ENCODE peak calls at places on chromosomes 4 and X, in five cellular contexts. J is hepatocyte, W is T-cell, Z is H9, T is Ammon's horn. A is an unnamed sample.

GRCh38 chrX:74450803-74451449 is 29.6 kb downstream of the SLC16A2 start:
- DNase-seq in T (peak), Z (no peak), J (peak), W (no peak), A (no peak)

GRCh38 chrX:47644557-47645091 is 5.7 kb downstream of the ELK1 start:
- DNase-seq in T (peak), W (no peak), J (peak), Z (peak), A (no peak)

GRCh38 chrX:19769467-19769866 is 117.9 kb downstream of the SH3KBP1 start:
- DNase-seq in W (no peak), T (no peak), J (no peak), Z (no peak), A (no peak)

GRCh38 chrX:119008122-119008744 is 33.8 kb downstream of the LONRF3 start:
- DNase-seq in J (peak), T (peak), Z (no peak), W (peak), A (no peak)

GRCh38 chr4:3462790-3463415 is at the start of gene DOK7:
- DNase-seq in W (no peak), Z (no peak), J (peak), T (no peak), A (no peak)

GRCh38 chr4:70930530-70931256 is 28.5 kb downstream of the MOB1B start:
- DNase-seq in T (no peak), W (no peak), J (no peak), Z (no peak), A (no peak)

GRCh38 chr4:14446311-14446710 is 556.0 kb upstream of the CPEB2 start:
- DNase-seq in J (no peak), T (no peak), W (no peak), Z (no peak), A (no peak)

GRCh38 chr4:121951570-121952110 is at the start of gene TRPC3:
- DNase-seq in Z (peak), J (peak), W (peak), T (peak), A (no peak)

GRCh38 chrX:40947276-40947675 is 138.0 kb upstream of the USP9X start:
- DNase-seq in J (peak), T (no peak), Z (no peak), W (no peak), A (no peak)

GRCh38 chrX:100341111-100341510 is 69.0 kb downstream of the PCDH19 start:
- DNase-seq in W (no peak), Z (no peak), J (no peak), T (no peak), A (no peak)

GRCh38 chrX:37830371-37830770 is 17.0 kb downstream of the DYNLT3 start:
- DNase-seq in J (no peak), T (no peak), Z (no peak), W (no peak), A (no peak)

GRCh38 chr4:26896636-26897035 is 36.0 kb downstream of the STIM2 start:
- DNase-seq in T (no peak), Z (no peak), W (no peak), J (no peak), A (no peak)

GRCh38 chrX:74422576-74423288 is 1.4 kb downstream of the SLC16A2 start:
- DNase-seq in T (peak), Z (peak), W (no peak), J (peak), A (peak)

GRCh38 chrX:80550722-80551121 is 130.5 kb downstream of the TENT5D start:
- DNase-seq in Z (peak), T (no peak), W (no peak), J (no peak), A (no peak)

GRCh38 chr4:35125995-35126712 is 1118.2 kb downstream of the ARAP2 start:
- DNase-seq in T (no peak), J (peak), Z (no peak), W (no peak), A (no peak)

GRCh38 chr4:88900432-88900831 is 156.6 kb downstream of the FAM13A start:
- DNase-seq in T (no peak), J (no peak), Z (no peak), W (no peak), A (no peak)

GRCh38 chrX:110414679-110415439 is 56.2 kb downstream of the RTL9 start:
- DNase-seq in Z (no peak), W (no peak), J (no peak), T (no peak), A (no peak)

GRCh38 chr4:119781044-119781443 is 152.4 kb upstream of the PDE5A start:
- DNase-seq in W (no peak), T (no peak), Z (no peak), J (no peak), A (no peak)

GRCh38 chrX:71171110-71171801 is 26.6 kb downstream of the NLGN3 start:
- DNase-seq in W (no peak), T (no peak), J (no peak), Z (no peak), A (no peak)

GRCh38 chrX:133923113-133923512 is 62.3 kb downstream of the GPC3 start:
- DNase-seq in J (no peak), T (no peak), Z (no peak), W (peak), A (no peak)

GRCh38 chrX:1794586-1794985 is 179.7 kb downstream of the ASMT start:
- DNase-seq in T (no peak), Z (no peak), W (no peak), J (no peak), A (no peak)

GRCh38 chrX:15882704-15883539 is 28.3 kb upstream of the AP1S2 start:
- DNase-seq in T (no peak), W (no peak), Z (no peak), J (no peak), A (peak)

GRCh38 chr4:38678078-38678477 is 14.1 kb downstream of the KLF3 start:
- DNase-seq in Z (no peak), W (no peak), T (peak), J (no peak), A (peak)

GRCh38 chr4:101367201-101367600 is 19.9 kb upstream of the PPP3CA start:
- DNase-seq in J (peak), Z (no peak), T (no peak), W (no peak), A (no peak)

GRCh38 chr4:20395160-20395773 is 143.6 kb downstream of the SLIT2 start:
- DNase-seq in W (no peak), J (peak), Z (peak), T (peak), A (peak)

GRCh38 chr4:144646523-144647094 is 653 bp downstream of the HHIP start:
- DNase-seq in J (peak), Z (peak), W (no peak), T (peak), A (peak)

GRCh38 chr4:81380364-81380853 is 91.3 kb downstream of the RASGEF1B start:
- DNase-seq in W (no peak), J (no peak), T (no peak), Z (no peak), A (no peak)

GRCh38 chr4:1451752-1452122 is 45.5 kb upstream of the NKX1-1 start:
- DNase-seq in J (no peak), T (no peak), Z (no peak), W (no peak), A (no peak)

GRCh38 chr4:158769175-158769831 is 477 bp downstream of the FNIP2 start:
- DNase-seq in W (peak), T (peak), J (peak), Z (peak), A (peak)

GRCh38 chrX:107826286-107827136 is 845 bp downstream of the MID2 start:
- DNase-seq in W (peak), J (peak), Z (peak), T (peak), A (no peak)

GRCh38 chrX:11509786-11510185 is 155.9 kb downstream of the ARHGAP6 start:
- DNase-seq in J (peak), T (no peak), W (no peak), Z (no peak), A (no peak)

GRCh38 chr4:6225469-6225868 is 25.1 kb upstream of the JAKMIP1 start:
- DNase-seq in W (no peak), Z (peak), J (peak), T (no peak), A (no peak)

GRCh38 chrX:47223476-47224250 is 5.2 kb downstream of the CDK16 start:
- DNase-seq in J (no peak), Z (no peak), W (no peak), T (no peak), A (no peak)

GRCh38 chrX:150303386-150304097 is 59.6 kb upstream of the MAMLD1 start:
- DNase-seq in J (no peak), T (peak), Z (no peak), W (no peak), A (no peak)

GRCh38 chr4:73479323-73479722 is 2.2 kb upstream of the AFM start:
- DNase-seq in W (no peak), T (no peak), Z (no peak), J (no peak), A (no peak)

GRCh38 chr4:140861359-140862181 is 105.4 kb upstream of the TBC1D9 start:
- DNase-seq in Z (peak), T (peak), J (peak), W (peak), A (peak)

GRCh38 chr4:110271986-110272385 is 73.6 kb upstream of the ELOVL6 start:
- DNase-seq in Z (no peak), T (no peak), J (no peak), W (no peak), A (no peak)

GRCh38 chr4:88138561-88138960 is 19.9 kb downstream of the ABCG2 start:
- DNase-seq in W (no peak), T (no peak), J (peak), Z (no peak), A (no peak)

GRCh38 chr4:39030726-39031125 is 1.5 kb downstream of the TMEM156 start:
- DNase-seq in J (no peak), T (no peak), Z (no peak), W (no peak), A (no peak)